ENCODE peak calls at places on chromosomes 5 and 9, in six cellular contexts. Y is activated naive CD4-positive, alpha-beta T cell treated with anti-CD3 and anti-CD28 coated beads, Interleukin-2, amount 10 ng/mL, durations not matched to agents 7 days and 5 days; G is anterior cingulate cortex; N is midbrain; R is GM20000; U is ACHN. Q is an unnamed sample.

GRCh38 chr9:119905706-119906105 is 536.5 kb upstream of the BRINP1 start:
- DNase-seq in Y (no peak), G (no peak), N (no peak), R (no peak), U (no peak), Q (no peak)

GRCh38 chr5:75558221-75558620 is 46.5 kb downstream of the POLK start:
- DNase-seq in Y (no peak), G (no peak), N (no peak), R (no peak), U (no peak), Q (no peak)

GRCh38 chr9:97772145-97772544 is 75.0 kb upstream of the XPA start:
- DNase-seq in Y (no peak), G (no peak), N (no peak), R (no peak), U (no peak), Q (no peak)

GRCh38 chr5:13218518-13218917 is 726.0 kb downstream of the DNAH5 start:
- DNase-seq in Y (no peak), G (no peak), N (no peak), R (no peak), U (peak; percentile 11), Q (no peak)

GRCh38 chr5:87944553-87945320 is 323.9 kb downstream of the TMEM161B start:
- DNase-seq in Y (no peak), G (peak; percentile 84), N (peak; percentile 86), R (no peak), U (no peak), Q (peak; percentile 90)

GRCh38 chr5:16135003-16135402 is 44.6 kb downstream of the MARCHF11 start:
- DNase-seq in Y (no peak), G (no peak), N (no peak), R (no peak), U (no peak), Q (no peak)

GRCh38 chr5:10663531-10664183 is 97.4 kb downstream of the DAP start:
- DNase-seq in Y (no peak), G (no peak), N (peak; percentile 11), R (no peak), U (peak; percentile 58), Q (no peak)

GRCh38 chr9:110797611-110798010 is 129.0 kb downstream of the MUSK start:
- DNase-seq in Y (no peak), G (no peak), N (no peak), R (no peak), U (no peak), Q (no peak)

GRCh38 chr5:53469946-53470687 is 10.3 kb upstream of the FST start:
- DNase-seq in Y (no peak), G (no peak), N (no peak), R (no peak), U (no peak), Q (no peak)

GRCh38 chr9:76912631-76913275 is 6.8 kb upstream of the PRUNE2 start:
- DNase-seq in Y (no peak), G (no peak), N (no peak), R (no peak), U (peak; percentile 78), Q (no peak)

GRCh38 chr5:103526164-103526915 is 36.2 kb downstream of the NUDT12 start:
- DNase-seq in Y (no peak), G (no peak), N (no peak), R (no peak), U (no peak), Q (no peak)

GRCh38 chr5:151451626-151452520 is 4.5 kb downstream of the SLC36A1 start:
- DNase-seq in Y (no peak), G (no peak), N (no peak), R (peak; percentile 70), U (peak; percentile 29), Q (no peak)

GRCh38 chr9:112042244-112042638 is 132.9 kb downstream of the SUSD1 start:
- DNase-seq in Y (no peak), G (no peak), N (no peak), R (no peak), U (peak; percentile 45), Q (no peak)

GRCh38 chr5:93062548-93062947 is 518.5 kb downstream of the NR2F1-AS1 start:
- DNase-seq in Y (no peak), G (no peak), N (peak; percentile 8), R (no peak), U (no peak), Q (no peak)

GRCh38 chr9:68751556-68751955 is 46.5 kb downstream of the PIP5K1B start:
- DNase-seq in Y (no peak), G (no peak), N (no peak), R (no peak), U (no peak), Q (no peak)

GRCh38 chr9:123287639-123288038 is 19.3 kb upstream of the STRBP start:
- DNase-seq in Y (no peak), G (no peak), N (no peak), R (no peak), U (no peak), Q (no peak)

GRCh38 chr9:137271696-137272076 is 5.8 kb upstream of the TOR4A start:
- DNase-seq in Y (no peak), G (no peak), N (no peak), R (no peak), U (no peak), Q (no peak)

GRCh38 chr5:54867310-54867944 is 118.0 kb downstream of the ESM1 start:
- DNase-seq in Y (no peak), G (no peak), N (peak; percentile 72), R (peak; percentile 62), U (peak; percentile 50), Q (no peak)

GRCh38 chr5:26692952-26693351 is 345.4 kb downstream of the CDH9 start:
- DNase-seq in Y (no peak), G (no peak), N (no peak), R (no peak), U (no peak), Q (no peak)

GRCh38 chr5:141734501-141735231 is 52.6 kb upstream of the ARAP3 start:
- DNase-seq in Y (peak; percentile 70), G (no peak), N (no peak), R (peak; percentile 55), U (peak; percentile 55), Q (no peak)

GRCh38 chr9:126672634-126673284 is 59.0 kb downstream of the LMX1B start:
- DNase-seq in Y (no peak), G (no peak), N (no peak), R (no peak), U (no peak), Q (no peak)

GRCh38 chr5:78501411-78502338 is 141.3 kb downstream of the SCAMP1 start:
- DNase-seq in Y (no peak), G (no peak), N (no peak), R (no peak), U (no peak), Q (no peak)

GRCh38 chr5:64872044-64872443 is 103.3 kb downstream of the CWC27 start:
- DNase-seq in Y (no peak), G (no peak), N (no peak), R (no peak), U (peak; percentile 2), Q (no peak)

GRCh38 chr5:150645070-150645700 is 4.7 kb downstream of the SYNPO start:
- DNase-seq in Y (no peak), G (no peak), N (peak; percentile 21), R (no peak), U (no peak), Q (no peak)

GRCh38 chr5:144697847-144698262 is 527.2 kb downstream of the KCTD16 start:
- DNase-seq in Y (no peak), G (no peak), N (no peak), R (no peak), U (peak; percentile 1), Q (no peak)

GRCh38 chr5:133309981-133310630 is 258.3 kb downstream of the HSPA4 start:
- DNase-seq in Y (no peak), G (no peak), N (no peak), R (no peak), U (no peak), Q (no peak)

GRCh38 chr5:180344393-180344999 is 8.6 kb downstream of the GFPT2 start:
- DNase-seq in Y (no peak), G (no peak), N (no peak), R (no peak), U (no peak), Q (no peak)

GRCh38 chr9:132923346-132923902 is 21.0 kb downstream of the TSC1 start:
- DNase-seq in Y (no peak), G (no peak), N (no peak), R (no peak), U (no peak), Q (no peak)

GRCh38 chr5:59095480-59095879 is 512.6 kb downstream of the RAB3C start:
- DNase-seq in Y (no peak), G (no peak), N (no peak), R (no peak), U (no peak), Q (no peak)

Q was measured in substantia nigra.